ENCODE peak calls at places on chromosomes 11 and 22, in nine cellular contexts. J, P, R, X, G, T, I, K and Z are unnamed samples.

GRCh38 chr22:17258015-17258827 is 39.0 kb upstream of the ADA2 start:
- DNase-seq in T (peak; percentile 74), X (peak; percentile 2), I (no peak), K (peak; percentile 69), P (peak; percentile 44), R (peak; percentile 84), G (no peak), J (peak; percentile 87), Z (peak; percentile 17)

GRCh38 chr11:36007127-36007824 is 63.4 kb downstream of the LDLRAD3 start:
- DNase-seq in I (no peak), J (no peak), G (no peak), K (peak; percentile 44), X (peak; percentile 84), P (no peak), R (no peak), T (no peak), Z (no peak)

GRCh38 chr11:100930185-100930778 is 199.3 kb downstream of the PGR start:
- DNase-seq in I (no peak), T (peak; percentile 6), G (peak; percentile 47), J (peak; percentile 5), R (no peak), X (peak; percentile 89), P (no peak), K (no peak), Z (no peak)

GRCh38 chr22:23179381-23180294 is 671 bp upstream of the BCR start:
- DNase-seq in T (no peak), K (no peak), X (no peak), J (no peak), I (no peak), P (no peak), G (no peak), R (no peak), Z (no peak)

GRCh38 chr11:88666364-88666763 is 328.8 kb upstream of the CTSC start:
- DNase-seq in I (no peak), P (no peak), G (no peak), J (no peak), R (peak; percentile 68), K (no peak), T (no peak), X (no peak), Z (no peak)

GRCh38 chr11:69529001-69529400 is 47.5 kb downstream of the LINC01488 start:
- DNase-seq in G (no peak), X (no peak), I (no peak), R (no peak), J (no peak), P (no peak), K (no peak), T (no peak), Z (no peak)

GRCh38 chr11:124070906-124071621 is 29.9 kb upstream of the OR10G7 start:
- DNase-seq in I (peak; percentile 28), G (peak; percentile 63), P (peak; percentile 74), X (peak; percentile 74), K (peak; percentile 73), J (peak; percentile 64), R (no peak), T (peak; percentile 77), Z (peak; percentile 50)

GRCh38 chr11:72015511-72016061 is 16.9 kb downstream of the IL18BP start:
- DNase-seq in G (no peak), K (peak; percentile 53), X (peak; percentile 42), J (no peak), P (no peak), R (no peak), T (peak; percentile 60), I (no peak), Z (no peak)

GRCh38 chr22:46865052-46865434 is 102.6 kb downstream of the TBC1D22A start:
- DNase-seq in X (no peak), R (peak; percentile 36), J (no peak), G (no peak), I (no peak), K (no peak), T (no peak), P (no peak), Z (no peak)

GRCh38 chr11:130420478-130421198 is 7.8 kb downstream of the ADAMTS8 start:
- DNase-seq in K (no peak), J (no peak), T (no peak), X (no peak), G (no peak), R (no peak), P (no peak), I (no peak), Z (no peak)

GRCh38 chr11:46308632-46309419 is 31.4 kb downstream of the CREB3L1 start:
- DNase-seq in T (peak; percentile 84), I (peak; percentile 22), R (peak; percentile 89), G (peak; percentile 48), J (peak; percentile 88), P (peak; percentile 69), X (peak; percentile 70), K (peak; percentile 81), Z (peak; percentile 55)

GRCh38 chr22:23548501-23549197 is 31.4 kb downstream of the IGLL1 start:
- DNase-seq in X (no peak), J (no peak), G (no peak), I (no peak), P (no peak), R (no peak), T (no peak), K (no peak), Z (peak; percentile 7)

GRCh38 chr11:116837231-116838091 is at the start of gene APOA1:
- DNase-seq in X (no peak), I (no peak), R (no peak), K (no peak), P (peak; percentile 26), G (no peak), T (peak; percentile 33), J (no peak), Z (no peak)

GRCh38 chr11:58742981-58743880 is 11.5 kb upstream of the GLYAT start:
- DNase-seq in P (no peak), G (no peak), J (no peak), K (no peak), T (peak; percentile 1), I (no peak), R (no peak), X (no peak), Z (no peak)

DNA sequence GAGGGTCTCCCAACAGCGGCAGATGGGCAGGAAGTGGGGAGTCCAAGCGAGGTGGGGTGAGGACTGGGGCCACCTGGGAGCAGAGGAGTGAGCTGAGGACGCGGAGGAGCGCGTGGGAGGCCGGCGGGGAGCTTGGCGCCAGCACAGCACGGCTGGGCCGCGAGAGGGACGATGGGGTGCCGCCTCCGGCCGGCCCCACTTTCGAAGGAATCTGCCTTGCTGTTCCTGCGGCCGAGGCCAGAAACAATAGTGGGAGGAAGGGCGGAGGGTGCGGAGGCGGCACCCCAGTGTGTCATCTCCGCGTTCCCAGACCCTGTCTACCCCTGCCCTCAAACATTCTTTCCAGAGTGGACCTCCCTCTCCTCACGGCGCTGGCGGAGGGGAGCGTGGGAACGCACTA is 5.5 kb downstream of the INS start:
- DNase-seq in G (no peak), I (no peak), P (no peak), R (no peak), X (no peak), K (no peak), J (no peak), T (no peak), Z (no peak)
- TF ChIP-seq CTCF in G (no peak), I (no peak), P (no peak), R (no peak), X (no peak), K (no peak), J (no peak), T (no peak), Z (no peak)

GRCh38 chr22:50628543-50629134 is 687 bp upstream of the ARSA start:
- DNase-seq in K (no peak), R (no peak), X (no peak), I (no peak), P (no peak), G (no peak), J (no peak), T (no peak), Z (peak; percentile 61)
- TF ChIP-seq CTCF in K (no peak), R (no peak), X (no peak), I (no peak), P (no peak), G (no peak), J (no peak), T (no peak), Z (no peak)

DNA sequence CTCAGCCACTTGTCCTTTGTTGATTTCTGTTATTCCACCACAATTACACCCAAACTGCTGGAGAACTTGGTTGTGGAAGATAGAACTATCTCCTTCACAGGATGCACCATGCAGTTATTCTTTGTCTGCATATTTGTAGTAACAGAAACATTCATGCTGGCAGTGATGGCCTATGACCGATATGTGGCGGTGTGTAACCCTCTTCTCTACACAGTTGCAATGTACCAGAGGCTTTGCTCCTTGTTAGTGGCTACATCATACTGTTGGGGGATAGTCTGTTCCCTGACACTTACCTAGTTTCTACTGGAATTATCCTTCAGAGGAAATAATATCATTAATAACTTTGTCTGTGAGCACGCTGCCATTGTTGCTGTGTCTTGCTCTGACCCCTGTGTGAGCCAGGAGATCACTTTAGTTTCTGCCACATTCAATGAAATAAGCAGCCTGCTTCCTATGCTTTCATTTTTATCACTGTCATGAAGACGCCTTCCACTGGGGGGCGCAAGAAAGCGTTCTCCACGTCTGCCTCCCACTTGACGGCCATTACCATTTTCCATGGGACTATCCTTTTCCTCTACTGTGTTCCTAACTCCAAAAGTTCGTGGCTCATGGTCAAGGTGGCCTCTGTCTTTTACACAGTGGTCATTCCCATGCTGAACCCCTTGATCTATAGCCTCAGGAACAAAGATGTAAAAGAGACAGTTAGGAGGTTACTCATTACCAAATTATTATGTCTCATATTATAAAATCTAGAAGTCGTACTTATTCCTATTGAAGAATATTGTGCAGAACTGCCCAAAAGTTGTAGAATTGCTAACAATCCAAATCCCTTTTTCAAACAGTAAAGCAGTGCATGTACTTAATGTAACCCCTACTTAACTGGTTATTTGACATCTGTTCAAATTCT is 53.2 kb downstream of the OR4C6 start:
- DNase-seq in P (no peak), J (no peak), K (peak; percentile 21), X (peak; percentile 30), I (no peak), R (peak; percentile 6), G (no peak), T (no peak), Z (no peak)
- TF ChIP-seq CTCF in P (peak; percentile 25), J (peak; percentile 47), K (peak; percentile 63), X (peak; percentile 64), I (no peak), R (no peak), G (peak; percentile 40), T (no peak), Z (no peak)

GRCh38 chr11:3050386-3051325 is 6.6 kb downstream of the CARS1 start:
- DNase-seq in G (no peak), T (no peak), I (no peak), R (no peak), X (no peak), P (no peak), J (no peak), K (peak; percentile 86), Z (no peak)

GRCh38 chr11:3051435-3052108 is 5.7 kb downstream of the CARS1 start:
- DNase-seq in R (no peak), P (no peak), I (no peak), X (no peak), K (peak; percentile 27), J (no peak), G (no peak), T (no peak), Z (no peak)

GRCh38 chr11:3052109-3052479 is 5.1 kb downstream of the CARS1 start:
- DNase-seq in T (no peak), K (no peak), X (no peak), P (no peak), I (no peak), J (no peak), R (no peak), G (no peak), Z (no peak)

GRCh38 chr11:3047637-3048036 is 9.6 kb downstream of the CARS1 start:
- DNase-seq in X (no peak), P (no peak), I (no peak), T (no peak), K (no peak), J (no peak), R (no peak), G (no peak), Z (no peak)

GRCh38 chr11:3049430-3050243 is 7.6 kb downstream of the CARS1 start:
- DNase-seq in J (peak; percentile 91), I (peak; percentile 41), R (peak; percentile 64), K (peak; percentile 88), G (peak; percentile 35), P (no peak), X (peak; percentile 86), T (no peak), Z (no peak)
- TF ChIP-seq CTCF in J (peak; percentile 56), I (no peak), R (no peak), K (peak; percentile 62), G (peak; percentile 9), P (no peak), X (peak; percentile 39), T (no peak), Z (no peak)